ENCODE peak calls at places on chromosomes 7 and 10, in seven cellular contexts. S is HCT116, J is HepG2, I is GM12878, H is SK-N-SH, K is H1, O is K562. Z is an unnamed sample.

GRCh38 chr10:30645340-30645827 is 15.8 kb upstream of the LYZL2 start:
- DNase-seq in S (peak; percentile 12), J (peak; percentile 9), I (no peak), H (peak; percentile 43), K (no peak), O (no peak), Z (peak; percentile 33)

GRCh38 chr10:94785211-94785610 is 22.7 kb downstream of the CYP2C19 start:
- DNase-seq in S (no peak), J (no peak), I (no peak), H (no peak), K (no peak), O (no peak), Z (no peak)

GRCh38 chr7:157848508-157849340 is 511.9 kb downstream of the DNAJB6 start:
- DNase-seq in S (no peak), J (no peak), I (no peak), H (no peak), K (no peak), O (no peak), Z (no peak)

GRCh38 chr7:149635561-149636329 is 137.6 kb downstream of the ZNF467 start:
- DNase-seq in S (no peak), J (peak; percentile 51), I (no peak), H (no peak), K (peak; percentile 73), O (no peak), Z (no peak)

GRCh38 chr7:142196066-142196840 is 61.6 kb downstream of the PRSS58 start:
- DNase-seq in S (no peak), J (no peak), I (no peak), H (no peak), K (no peak), O (no peak), Z (no peak)

GRCh38 chr7:23293500-23294073 is 5.6 kb upstream of the MALSU1 start:
- DNase-seq in S (no peak), J (peak; percentile 97), I (no peak), H (no peak), K (no peak), O (no peak), Z (no peak)

GRCh38 chr10:124106241-124106905 is 13.0 kb upstream of the CHST15 start:
- DNase-seq in S (peak; percentile 48), J (peak; percentile 28), I (peak; percentile 57), H (no peak), K (no peak), O (no peak), Z (no peak)

GRCh38 chr7:82091126-82091682 is 321.4 kb upstream of the HGF start:
- DNase-seq in S (no peak), J (no peak), I (no peak), H (peak; percentile 15), K (no peak), O (no peak), Z (no peak)

GRCh38 chr7:79452032-79452494 is 1.4 kb downstream of the MAGI2 start:
- DNase-seq in S (no peak), J (peak; percentile 97), I (no peak), H (peak; percentile 91), K (peak; percentile 19), O (no peak), Z (no peak)

GRCh38 chr7:97722386-97722785 is 9.5 kb upstream of the TAC1 start:
- DNase-seq in S (no peak), J (no peak), I (no peak), H (no peak), K (no peak), O (no peak), Z (no peak)

GRCh38 chr7:67413670-67414069 is 417.0 kb downstream of the TYW1 start:
- DNase-seq in S (no peak), J (no peak), I (no peak), H (no peak), K (no peak), O (no peak), Z (no peak)

GRCh38 chr10:13658864-13659685 is 72.3 kb downstream of the PRPF18 start:
- DNase-seq in S (no peak), J (no peak), I (no peak), H (no peak), K (no peak), O (no peak), Z (no peak)

GRCh38 chr10:60197206-60197605 is 192.5 kb downstream of the ANK3 start:
- DNase-seq in S (no peak), J (no peak), I (no peak), H (no peak), K (no peak), O (no peak), Z (no peak)

GRCh38 chr7:151741585-151741984 is 135.3 kb downstream of the PRKAG2 start:
- DNase-seq in S (no peak), J (no peak), I (no peak), H (no peak), K (no peak), O (no peak), Z (no peak)

GRCh38 chr10:90775351-90776028 is 82.3 kb downstream of the HTR7 start:
- DNase-seq in S (no peak), J (no peak), I (peak; percentile 35), H (no peak), K (no peak), O (no peak), Z (no peak)

GRCh38 chr10:126270116-126270515 is 118.2 kb downstream of the ADAM12 start:
- DNase-seq in S (no peak), J (no peak), I (no peak), H (no peak), K (no peak), O (no peak), Z (no peak)

GRCh38 chr10:5018150-5018549 is 14.5 kb upstream of the AKR1C2 start:
- DNase-seq in S (no peak), J (no peak), I (no peak), H (no peak), K (no peak), O (no peak), Z (no peak)

GRCh38 chr10:70651661-70652060 is 20.6 kb upstream of the ADAMTS14 start:
- DNase-seq in S (no peak), J (no peak), I (no peak), H (no peak), K (no peak), O (no peak), Z (peak; percentile 25)

GRCh38 chr10:70650104-70650503 is 22.2 kb upstream of the ADAMTS14 start:
- DNase-seq in S (no peak), J (no peak), I (no peak), H (no peak), K (no peak), O (no peak), Z (no peak)

GRCh38 chr10:70650751-70651150 is 21.6 kb upstream of the ADAMTS14 start:
- DNase-seq in S (no peak), J (no peak), I (no peak), H (no peak), K (no peak), O (no peak), Z (no peak)

GRCh38 chr10:70655316-70655715 is 17.0 kb upstream of the ADAMTS14 start:
- DNase-seq in S (no peak), J (no peak), I (no peak), H (no peak), K (no peak), O (no peak), Z (no peak)

DNA sequence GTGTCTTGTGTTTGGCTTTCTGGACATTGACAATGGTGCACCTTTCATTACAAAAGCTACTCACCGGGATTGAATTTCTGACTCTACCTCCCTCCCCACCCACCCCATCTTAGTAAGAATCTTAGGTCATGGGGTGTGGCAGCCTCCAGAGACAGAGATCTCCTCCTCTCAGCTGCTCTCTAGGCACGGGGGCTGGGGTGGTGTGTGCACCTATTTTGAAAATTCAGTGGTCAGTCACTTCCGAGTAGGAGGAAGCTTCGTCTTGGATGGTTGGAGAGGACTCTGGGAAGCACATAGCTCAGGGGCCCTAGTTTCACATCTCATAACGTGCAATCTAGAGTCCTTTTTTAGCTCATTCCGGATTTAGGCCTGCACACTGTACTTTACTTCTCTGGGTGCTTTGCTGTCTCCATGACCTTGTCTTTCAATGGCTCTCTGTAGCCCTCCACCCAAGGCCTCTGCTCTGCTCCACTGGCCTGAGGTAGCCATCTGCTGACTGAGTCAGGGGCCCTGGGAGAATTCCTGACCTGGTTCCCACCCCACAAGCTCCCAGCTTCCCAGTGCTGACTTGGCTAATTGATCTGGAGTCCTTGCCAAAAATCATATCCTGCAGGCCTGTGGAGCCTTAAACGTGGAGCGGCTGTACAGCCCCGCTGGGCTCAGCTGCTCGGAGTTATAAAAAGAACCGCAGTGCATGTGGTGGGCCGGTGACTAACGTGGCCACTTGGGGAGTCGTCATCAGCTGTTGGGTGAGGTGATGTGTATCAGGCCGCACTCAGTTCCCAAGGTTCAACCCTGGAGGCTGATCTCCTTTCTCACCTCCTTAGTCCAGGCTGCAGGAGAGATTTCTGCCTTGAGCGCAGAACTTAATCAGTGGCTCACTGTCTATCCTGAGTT is 19.3 kb upstream of the ADAMTS14 start:
- DNase-seq in S (no peak), J (no peak), I (no peak), H (peak; percentile 45), K (no peak), O (peak; percentile 63), Z (no peak)
- TF ChIP-seq JUND in S (no peak), J (no peak), I (no peak), H (peak; percentile 61), K (no peak), O (peak; percentile 86), Z (no peak)

GRCh38 chr7:76328390-76328789 is 25.9 kb downstream of the HSPB1 start:
- DNase-seq in S (no peak), J (no peak), I (no peak), H (no peak), K (no peak), O (no peak), Z (no peak)

GRCh38 chr7:76325092-76325491 is 22.6 kb downstream of the HSPB1 start:
- DNase-seq in S (no peak), J (no peak), I (no peak), H (no peak), K (no peak), O (no peak), Z (no peak)

GRCh38 chr7:76327610-76328009 is 25.1 kb downstream of the HSPB1 start:
- DNase-seq in S (no peak), J (no peak), I (no peak), H (peak; percentile 49), K (no peak), O (no peak), Z (no peak)

GRCh38 chr7:76325811-76326210 is 23.3 kb downstream of the HSPB1 start:
- DNase-seq in S (no peak), J (no peak), I (no peak), H (no peak), K (no peak), O (no peak), Z (no peak)

GRCh38 chr7:76326646-76327233 is 24.3 kb downstream of the HSPB1 start:
- DNase-seq in S (no peak), J (no peak), I (no peak), H (no peak), K (no peak), O (no peak), Z (no peak)
- TF ChIP-seq JUND in S (no peak), J (no peak), I (no peak), H (no peak), K (no peak), O (no peak), Z (no peak)

GRCh38 chr10:44030132-44030531 is 354.8 kb downstream of the CXCL12 start:
- DNase-seq in S (no peak), J (no peak), I (no peak), H (no peak), K (no peak), O (no peak), Z (no peak)
- TF ChIP-seq JUND in S (no peak), J (no peak), I (no peak), H (no peak), K (no peak), O (no peak), Z (no peak)

GRCh38 chr10:84921701-84922100 is 593.3 kb downstream of the CCSER2 start:
- DNase-seq in S (no peak), J (no peak), I (no peak), H (no peak), K (no peak), O (no peak), Z (no peak)
- TF ChIP-seq JUND in S (no peak), J (no peak), I (no peak), H (no peak), K (no peak), O (no peak), Z (no peak)